ENCODE peak calls at places on chromosomes 1 and 21, in nine cellular contexts. K, J, Y, P, E, V, S, B and M are unnamed samples.

GRCh38 chr1:23574265-23574754 is 15.0 kb upstream of the ID3 start:
- DNase-seq in K (no peak), J (no peak), Y (no peak), P (no peak), E (no peak), V (no peak), S (no peak), B (no peak), M (no peak)

GRCh38 chr1:239455743-239456142 is 69.4 kb downstream of the CHRM3 start:
- DNase-seq in K (no peak), J (no peak), Y (no peak), P (no peak), E (no peak), V (no peak), S (no peak), B (no peak), M (no peak)

GRCh38 chr1:167715653-167716302 is 6.0 kb upstream of the MPZL1 start:
- DNase-seq in K (no peak), J (no peak), Y (peak), P (peak), E (no peak), V (no peak), S (no peak), B (no peak), M (peak)

GRCh38 chr1:150477733-150478132 is 9.5 kb upstream of the TARS2 start:
- DNase-seq in K (no peak), J (no peak), Y (no peak), P (no peak), E (no peak), V (no peak), S (no peak), B (no peak), M (no peak)

GRCh38 chr1:172980971-172981370 is 69.8 kb downstream of the TNFSF18 start:
- DNase-seq in K (no peak), J (no peak), Y (no peak), P (no peak), E (no peak), V (no peak), S (no peak), B (no peak), M (no peak)

GRCh38 chr1:201655910-201656669 is 117.2 kb downstream of the NAV1 start:
- DNase-seq in K (no peak), J (no peak), Y (no peak), P (no peak), E (no peak), V (no peak), S (no peak), B (no peak), M (no peak)

GRCh38 chr1:214676747-214677146 is 73.8 kb downstream of the CENPF start:
- DNase-seq in K (no peak), J (no peak), Y (no peak), P (no peak), E (no peak), V (no peak), S (no peak), B (no peak), M (no peak)

GRCh38 chr1:49298304-49298703 is 521.6 kb upstream of the BEND5 start:
- DNase-seq in K (no peak), J (no peak), Y (peak), P (no peak), E (no peak), V (no peak), S (no peak), B (no peak), M (peak)

GRCh38 chr1:84698718-84699117 is 8.5 kb upstream of the SSX2IP start:
- DNase-seq in K (no peak), J (no peak), Y (no peak), P (no peak), E (no peak), V (no peak), S (no peak), B (no peak), M (no peak)

GRCh38 chr1:25793585-25794170 is 6.3 kb upstream of the SELENON start:
- DNase-seq in K (no peak), J (no peak), Y (peak), P (no peak), E (no peak), V (no peak), S (no peak), B (no peak), M (no peak)

GRCh38 chr1:61125263-61125662 is 42.9 kb downstream of the NFIA start:
- DNase-seq in K (no peak), J (no peak), Y (peak), P (peak), E (no peak), V (peak), S (no peak), B (no peak), M (peak)

GRCh38 chr1:27366113-27366410 is 699 bp downstream of the MAP3K6 start:
- DNase-seq in K (peak), J (peak), Y (peak), P (no peak), E (no peak), V (peak), S (peak), B (peak), M (peak)

GRCh38 chr1:4529579-4530445 is 124.6 kb upstream of the AJAP1 start:
- DNase-seq in K (no peak), J (no peak), Y (no peak), P (peak), E (no peak), V (no peak), S (no peak), B (no peak), M (no peak)

GRCh38 chr1:170530972-170531757 is 801 bp upstream of the GORAB start:
- DNase-seq in K (no peak), J (no peak), Y (peak), P (no peak), E (no peak), V (no peak), S (no peak), B (no peak), M (no peak)

GRCh38 chr1:155499263-155499662 is 63.3 kb downstream of the ASH1L start:
- DNase-seq in K (no peak), J (no peak), Y (no peak), P (no peak), E (no peak), V (no peak), S (no peak), B (no peak), M (no peak)

GRCh38 chr21:43361127-43361492 is 65.8 kb downstream of the SIK1 start:
- DNase-seq in K (no peak), J (no peak), Y (no peak), P (no peak), E (no peak), V (no peak), S (no peak), B (peak), M (no peak)

GRCh38 chr1:23369335-23370013 is at the start of gene ZNF436:
- DNase-seq in K (no peak), J (no peak), Y (peak), P (peak), E (peak), V (peak), S (no peak), B (no peak), M (peak)

GRCh38 chr1:239858058-239858457 is 233.6 kb upstream of the FMN2 start:
- DNase-seq in K (no peak), J (no peak), Y (no peak), P (no peak), E (no peak), V (no peak), S (no peak), B (no peak), M (no peak)

GRCh38 chr1:161185282-161185682 is 8.0 kb upstream of the B4GALT3 start:
- DNase-seq in K (no peak), J (no peak), Y (peak), P (peak), E (no peak), V (peak), S (peak), B (peak), M (peak)

GRCh38 chr1:26153966-26154572 is 4.8 kb upstream of the FAM110D start:
- DNase-seq in K (no peak), J (no peak), Y (no peak), P (no peak), E (no peak), V (no peak), S (no peak), B (peak), M (no peak)

GRCh38 chr1:169018751-169019150 is 87.7 kb upstream of the ATP1B1 start:
- DNase-seq in K (no peak), J (no peak), Y (no peak), P (no peak), E (no peak), V (no peak), S (no peak), B (no peak), M (no peak)

GRCh38 chr1:156623946-156624813 is 5.0 kb downstream of the HAPLN2 start:
- DNase-seq in K (peak), J (peak), Y (peak), P (no peak), E (no peak), V (peak), S (no peak), B (peak), M (no peak)

GRCh38 chr1:248404024-248404423 is 1.2 kb downstream of the OR2T1 start:
- DNase-seq in K (no peak), J (no peak), Y (no peak), P (no peak), E (no peak), V (no peak), S (no peak), B (peak), M (no peak)

GRCh38 chr1:5915587-5916571 is 76.3 kb downstream of the NPHP4 start:
- DNase-seq in K (no peak), J (no peak), Y (peak), P (peak), E (peak), V (no peak), S (no peak), B (peak), M (peak)

GRCh38 chr1:36161656-36162531 is 5.9 kb downstream of the MAP7D1 start:
- DNase-seq in K (no peak), J (no peak), Y (no peak), P (no peak), E (no peak), V (no peak), S (peak), B (no peak), M (peak)

GRCh38 chr1:56120021-56120420 is 459.3 kb downstream of the PLPP3 start:
- DNase-seq in K (no peak), J (no peak), Y (no peak), P (no peak), E (no peak), V (no peak), S (no peak), B (no peak), M (no peak)

GRCh38 chr1:181062800-181063428 is 25.6 kb upstream of the IER5 start:
- DNase-seq in K (no peak), J (no peak), Y (no peak), P (no peak), E (no peak), V (no peak), S (no peak), B (no peak), M (peak)

GRCh38 chr1:2965676-2966075 is 55.6 kb upstream of the ACTRT2 start:
- DNase-seq in K (no peak), J (no peak), Y (no peak), P (no peak), E (no peak), V (no peak), S (no peak), B (no peak), M (no peak)

GRCh38 chr1:204466416-204467405 is 27.9 kb downstream of the PIK3C2B start:
- DNase-seq in K (no peak), J (no peak), Y (no peak), P (no peak), E (no peak), V (no peak), S (no peak), B (no peak), M (peak)

GRCh38 chr1:83999316-83999819 is 436 bp upstream of the TTLL7 start:
- DNase-seq in K (no peak), J (no peak), Y (peak), P (peak), E (peak), V (peak), S (peak), B (no peak), M (peak)

GRCh38 chr21:16264314-16264713 is 534.5 kb downstream of the USP25 start:
- DNase-seq in K (no peak), J (no peak), Y (no peak), P (no peak), E (no peak), V (no peak), S (no peak), B (no peak), M (peak)